ENCODE peak calls at places on chromosomes 2 and 18, in eight cellular contexts. Y is heart left ventricle; R is ovary; F is upper lobe of right lung; J is effector memory CD4-positive, alpha-beta T cell; E is esophagus squamous epithelium; U is psoas muscle; D is neuronal stem cell. N is an unnamed sample.

GRCh38 chr18:59426855-59427254 is 67.8 kb upstream of the LMAN1 start:
- DNase-seq in Y (no peak), R (no peak), F (no peak), J (no peak), E (no peak), U (no peak), D (no peak), N (no peak)

GRCh38 chr18:54671291-54671881 is 80.3 kb downstream of the DYNAP start:
- DNase-seq in Y (no peak), R (no peak), F (no peak), J (no peak), E (no peak), U (no peak), D (no peak), N (no peak)

GRCh38 chr2:223549215-223549614 is 52.9 kb downstream of the SCG2 start:
- DNase-seq in Y (no peak), R (no peak), F (no peak), J (no peak), E (no peak), U (no peak), D (no peak), N (no peak)

GRCh38 chr2:199470672-199471442 is 13.1 kb upstream of the SATB2 start:
- DNase-seq in Y (no peak), R (no peak), F (no peak), J (no peak), E (no peak), U (no peak), D (peak; percentile 8), N (no peak)

GRCh38 chr2:3664925-3665324 is 6.9 kb downstream of the ALLC start:
- DNase-seq in Y (no peak), R (no peak), F (peak; percentile 23), J (no peak), E (no peak), U (no peak), D (no peak), N (no peak)

GRCh38 chr2:85419009-85419711 is 646 bp downstream of the SH2D6 start:
- DNase-seq in Y (no peak), R (no peak), F (no peak), J (no peak), E (no peak), U (no peak), D (no peak), N (no peak)

GRCh38 chr2:26485725-26486418 is 7.9 kb upstream of the OTOF start:
- DNase-seq in Y (peak; percentile 20), R (no peak), F (no peak), J (no peak), E (no peak), U (peak; percentile 47), D (no peak), N (no peak)

GRCh38 chr2:164917296-164917903 is 37.9 kb downstream of the SLC38A11 start:
- DNase-seq in Y (peak; percentile 34), R (peak; percentile 63), F (no peak), J (no peak), E (no peak), U (peak; percentile 28), D (peak; percentile 24), N (no peak)

GRCh38 chr2:25825238-25825637 is 53.0 kb downstream of the ASXL2 start:
- DNase-seq in Y (no peak), R (no peak), F (no peak), J (no peak), E (no peak), U (no peak), D (no peak), N (no peak)

GRCh38 chr2:22995576-22995975 is 389.4 kb upstream of the KLHL29 start:
- DNase-seq in Y (no peak), R (no peak), F (no peak), J (no peak), E (no peak), U (no peak), D (no peak), N (no peak)

GRCh38 chr2:37191253-37191652 is 2.8 kb upstream of the SULT6B1 start:
- DNase-seq in Y (no peak), R (no peak), F (no peak), J (no peak), E (no peak), U (no peak), D (no peak), N (no peak)

GRCh38 chr2:192669505-192670082 is 474.9 kb upstream of the TMEFF2 start:
- DNase-seq in Y (no peak), R (no peak), F (no peak), J (no peak), E (no peak), U (no peak), D (no peak), N (no peak)

GRCh38 chr18:22348521-22349316 is 69.0 kb downstream of the CTAGE1 start:
- DNase-seq in Y (peak; percentile 78), R (peak; percentile 84), F (peak; percentile 87), J (no peak), E (no peak), U (peak; percentile 61), D (no peak), N (peak; percentile 78)

GRCh38 chr2:240601831-240602160 is 15.3 kb downstream of the CAPN10 start:
- DNase-seq in Y (no peak), R (no peak), F (peak; percentile 55), J (no peak), E (no peak), U (peak; percentile 36), D (no peak), N (no peak)

GRCh38 chr2:238139841-238140439 is 1.5 kb downstream of the KLHL30 start:
- DNase-seq in Y (no peak), R (no peak), F (no peak), J (no peak), E (no peak), U (no peak), D (no peak), N (no peak)
- H3K4me1 ChIP-seq in Y (peaks cover 43% of the 10 kb centered on the region), R (no peaks in the 10 kb centered on the region), F (peaks cover 5% of the 10 kb centered on the region), J (peaks cover 7% of the 10 kb centered on the region), E (peaks cover 60% of the 10 kb centered on the region), U (peaks cover 56% of the 10 kb centered on the region), D (peaks cover 9% of the 10 kb centered on the region), N (no peaks in the 10 kb centered on the region)

GRCh38 chr2:189641565-189641964 is 19.7 kb upstream of the ASNSD1 start:
- DNase-seq in Y (no peak), R (no peak), F (no peak), J (no peak), E (no peak), U (no peak), D (no peak), N (no peak)
- H3K27ac ChIP-seq in Y (no peak overlapping the region), R (no peak overlapping the region), F (no peak overlapping the region), J (no peak overlapping the region), E (no peak overlapping the region), U (no peak overlapping the region), D (no peak overlapping the region), N (no peak overlapping the region)

GRCh38 chr2:16270441-16270840 is 330.1 kb downstream of the MYCN start:
- DNase-seq in Y (no peak), R (no peak), F (no peak), J (no peak), E (no peak), U (no peak), D (no peak), N (no peak)
- H3K4me3 ChIP-seq in Y (no peak overlapping the region), R (no peak overlapping the region), F (no peak overlapping the region), J (no peak overlapping the region), E (no peak overlapping the region), U (no peak overlapping the region), D (no peak overlapping the region), N (no peak overlapping the region)

GRCh38 chr2:60534034-60534393 is 19.4 kb downstream of the BCL11A start:
- DNase-seq in Y (no peak), R (no peak), F (no peak), J (no peak), E (no peak), U (no peak), D (no peak), N (no peak)

GRCh38 chr2:60535392-60536312 is 17.8 kb downstream of the BCL11A start:
- DNase-seq in Y (no peak), R (no peak), F (no peak), J (no peak), E (no peak), U (no peak), D (no peak), N (no peak)

GRCh38 chr2:60538136-60538535 is 15.3 kb downstream of the BCL11A start:
- DNase-seq in Y (no peak), R (no peak), F (no peak), J (no peak), E (no peak), U (no peak), D (no peak), N (no peak)

GRCh38 chr2:60539177-60539576 is 14.3 kb downstream of the BCL11A start:
- DNase-seq in Y (no peak), R (no peak), F (no peak), J (no peak), E (no peak), U (no peak), D (no peak), N (no peak)

GRCh38 chr2:60536716-60537115 is 16.7 kb downstream of the BCL11A start:
- DNase-seq in Y (no peak), R (no peak), F (no peak), J (no peak), E (no peak), U (no peak), D (no peak), N (no peak)
- H3K4me1 ChIP-seq in Y (peaks cover 12% of the 10 kb centered on the region), R (no peaks in the 10 kb centered on the region), F (no peaks in the 10 kb centered on the region), J (no peaks in the 10 kb centered on the region), E (peaks cover 100% of the 10 kb centered on the region), U (no peaks in the 10 kb centered on the region), D (no peaks in the 10 kb centered on the region), N (no peaks in the 10 kb centered on the region)

GRCh38 chr2:56754627-56755026 is 570.8 kb downstream of the CCDC85A start:
- DNase-seq in Y (no peak), R (no peak), F (no peak), J (no peak), E (no peak), U (no peak), D (no peak), N (no peak)

GRCh38 chr2:56753182-56753581 is 569.4 kb downstream of the CCDC85A start:
- DNase-seq in Y (no peak), R (no peak), F (no peak), J (no peak), E (no peak), U (no peak), D (no peak), N (no peak)

GRCh38 chr2:56763683-56764082 is 579.9 kb downstream of the CCDC85A start:
- DNase-seq in Y (no peak), R (no peak), F (no peak), J (no peak), E (no peak), U (no peak), D (no peak), N (no peak)

GRCh38 chr2:56754066-56754615 is 570.4 kb downstream of the CCDC85A start:
- DNase-seq in Y (peak; percentile 70), R (no peak), F (no peak), J (no peak), E (no peak), U (no peak), D (no peak), N (no peak)

GRCh38 chr2:56757884-56758545 is 574.2 kb downstream of the CCDC85A start:
- DNase-seq in Y (no peak), R (no peak), F (no peak), J (no peak), E (no peak), U (no peak), D (no peak), N (no peak)
- H3K27ac ChIP-seq in Y (no peak overlapping the region), R (no peak overlapping the region), F (no peak overlapping the region), J (no peak overlapping the region), E (no peak overlapping the region), U (no peak overlapping the region), D (no peak overlapping the region), N (no peak overlapping the region)